ENCODE peak calls at places on chromosomes 12 and 14, in ten cellular contexts. Y is glutamatergic neuron, H is AG04450, W is fibroblast of pulmonary artery, F is endothelial cell, A is fibroblast of lung, P is dorsolateral prefrontal cortex, V is IMR-90, B is PC-3, I is DND-41. G is an unnamed sample.

GRCh38 chr14:63848890-63849289 is 3.9 kb upstream of the SYNE2 start:
- DNase-seq in Y (no peak), H (no peak), W (peak; percentile 46), F (no peak), A (no peak), P (no peak), V (no peak), B (no peak), I (no peak), G (no peak)

GRCh38 chr12:4269279-4269991 is 4.1 kb upstream of the CCND2 start:
- DNase-seq in Y (peak; percentile 83), H (no peak), W (peak; percentile 70), F (peak; percentile 86), A (peak; percentile 71), P (no peak), V (peak; percentile 29), B (no peak), I (peak; percentile 90), G (no peak)

GRCh38 chr12:101968770-101969169 is 91.4 kb downstream of the DRAM1 start:
- DNase-seq in Y (no peak), H (no peak), W (no peak), F (no peak), A (no peak), P (no peak), V (no peak), B (no peak), I (no peak), G (no peak)

GRCh38 chr12:124217508-124217981 is 77.3 kb upstream of the RFLNA start:
- DNase-seq in Y (no peak), H (no peak), W (no peak), F (no peak), A (no peak), P (no peak), V (no peak), B (no peak), I (no peak), G (no peak)

GRCh38 chr12:9711664-9712063 is 21.2 kb downstream of the CLECL1 start:
- DNase-seq in Y (no peak), H (no peak), W (no peak), F (no peak), A (no peak), P (no peak), V (peak; percentile 16), B (no peak), I (no peak), G (no peak)

GRCh38 chr14:96512602-96513397 is 10.6 kb downstream of the PAPOLA start:
- DNase-seq in Y (no peak), H (no peak), W (no peak), F (no peak), A (no peak), P (no peak), V (no peak), B (no peak), I (no peak), G (no peak)

GRCh38 chr14:98548071-98548686 is 723.8 kb downstream of the BCL11B start:
- DNase-seq in Y (no peak), H (no peak), W (no peak), F (no peak), A (no peak), P (no peak), V (no peak), B (no peak), I (no peak), G (no peak)

GRCh38 chr14:93120952-93121834 is 5.5 kb upstream of the ITPK1 start:
- DNase-seq in Y (no peak), H (no peak), W (no peak), F (no peak), A (no peak), P (no peak), V (no peak), B (no peak), I (no peak), G (no peak)

DNA sequence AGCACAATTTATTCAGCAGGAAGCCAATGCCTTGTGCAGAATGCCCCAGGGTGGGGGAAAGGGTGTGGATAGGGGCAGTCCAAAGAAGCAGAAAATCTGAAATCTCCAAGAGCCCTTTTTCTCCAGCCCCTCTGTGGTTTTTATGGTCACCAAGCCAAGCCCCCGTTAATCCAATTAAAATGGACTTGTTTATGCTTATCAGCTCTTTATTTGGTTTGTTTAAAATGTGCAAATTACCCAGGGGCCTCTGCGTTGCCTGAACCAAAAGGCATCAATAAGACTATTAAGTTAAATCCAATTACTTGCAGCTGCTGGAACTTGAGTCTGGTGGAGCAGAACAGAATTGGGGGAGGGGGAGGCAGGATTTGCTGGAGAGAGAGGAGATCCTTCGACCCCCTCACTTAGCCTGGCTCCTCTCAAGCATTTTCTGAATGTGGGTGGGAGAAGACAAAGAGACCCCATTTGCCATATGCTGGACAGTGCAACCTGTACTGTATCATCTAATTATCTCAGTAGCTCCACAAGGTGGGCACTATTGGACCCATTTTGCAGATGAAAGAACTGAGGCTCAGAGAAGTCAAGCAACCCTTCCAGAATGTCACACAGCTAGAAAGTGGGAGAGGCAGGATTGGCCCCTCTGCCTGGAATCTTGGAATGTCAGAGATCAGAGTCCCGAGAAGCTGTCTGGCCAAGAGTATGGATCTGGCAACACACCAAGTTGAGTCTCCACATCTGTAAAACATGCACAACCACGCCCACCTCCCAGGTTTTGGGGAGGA is 67.0 kb downstream of the CMKLR1 start:
- DNase-seq in Y (no peak), H (no peak), W (no peak), F (no peak), A (no peak), P (no peak), V (no peak), B (no peak), I (no peak), G (no peak)
- TF ChIP-seq CTCF in Y (no peak), H (no peak), W (no peak), F (no peak), A (no peak), P (no peak), V (no peak), B (no peak), I (no peak), G (no peak)

DNA sequence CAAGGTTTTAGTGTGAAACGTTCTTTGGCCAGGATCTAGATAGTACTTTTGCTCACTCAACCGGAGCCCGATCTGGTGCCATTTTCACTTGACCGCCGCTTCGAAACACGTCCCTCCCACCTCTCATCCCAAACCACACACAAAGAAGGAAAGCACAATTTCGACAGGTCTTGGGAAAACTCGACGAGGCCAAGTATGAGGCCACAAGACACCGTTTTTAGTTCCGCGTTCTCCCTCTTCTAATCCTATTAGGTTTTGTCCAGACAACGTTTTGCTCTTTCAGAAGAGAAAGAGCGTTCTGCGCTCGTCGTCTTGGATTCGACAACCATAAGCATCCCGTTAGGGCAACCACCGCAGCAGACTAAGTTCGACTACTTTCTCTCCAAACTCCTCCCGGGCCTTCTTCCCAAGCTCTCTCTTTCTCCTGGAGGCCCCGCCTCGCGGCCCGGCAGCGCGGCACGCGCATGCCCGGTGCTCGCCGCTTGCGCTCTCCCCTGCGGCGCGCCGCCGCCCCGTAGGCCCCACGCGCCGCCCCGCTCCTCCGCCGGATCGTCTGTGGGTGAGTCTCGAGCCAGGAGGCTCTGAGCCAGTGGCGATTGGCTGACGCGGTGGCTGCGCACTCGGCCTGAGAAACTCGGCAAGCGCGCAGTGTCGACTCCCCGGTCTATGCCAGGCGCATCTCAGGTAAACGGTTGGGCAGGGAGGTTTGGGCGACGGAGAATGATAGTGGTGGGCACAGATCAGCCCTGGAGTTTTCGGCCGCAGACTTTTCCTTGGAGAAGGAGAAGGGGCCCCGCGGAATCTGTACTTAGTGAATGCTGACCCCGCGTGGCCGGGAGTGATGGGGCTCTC is at the start of gene MIPOL1:
- DNase-seq in Y (peak; percentile 73), H (peak; percentile 69), W (peak; percentile 91), F (peak; percentile 77), A (peak; percentile 92), P (peak; percentile 59), V (peak; percentile 90), B (peak; percentile 93), I (no peak), G (peak; percentile 46)
- TF ChIP-seq CTCF in Y (no peak), H (peak; percentile 41), W (peak; percentile 28), F (no peak), A (peak; percentile 28), P (peak; percentile 46), V (peak; percentile 43), B (peak; percentile 67), I (no peak), G (peak; percentile 31)

GRCh38 chr12:46265102-46265501 is 3.7 kb downstream of the SLC38A1 start:
- DNase-seq in Y (no peak), H (no peak), W (no peak), F (no peak), A (no peak), P (no peak), V (no peak), B (no peak), I (no peak), G (no peak)

GRCh38 chr12:46261658-46262057 is 7.2 kb downstream of the SLC38A1 start:
- DNase-seq in Y (no peak), H (no peak), W (peak; percentile 16), F (no peak), A (no peak), P (no peak), V (no peak), B (peak; percentile 43), I (no peak), G (no peak)

GRCh38 chr12:46264057-46264456 is 4.8 kb downstream of the SLC38A1 start:
- DNase-seq in Y (no peak), H (no peak), W (peak; percentile 50), F (no peak), A (peak; percentile 40), P (no peak), V (peak; percentile 73), B (no peak), I (no peak), G (no peak)

GRCh38 chr12:46265734-46266133 is 3.1 kb downstream of the SLC38A1 start:
- DNase-seq in Y (no peak), H (no peak), W (no peak), F (no peak), A (no peak), P (no peak), V (no peak), B (no peak), I (no peak), G (no peak)

DNA sequence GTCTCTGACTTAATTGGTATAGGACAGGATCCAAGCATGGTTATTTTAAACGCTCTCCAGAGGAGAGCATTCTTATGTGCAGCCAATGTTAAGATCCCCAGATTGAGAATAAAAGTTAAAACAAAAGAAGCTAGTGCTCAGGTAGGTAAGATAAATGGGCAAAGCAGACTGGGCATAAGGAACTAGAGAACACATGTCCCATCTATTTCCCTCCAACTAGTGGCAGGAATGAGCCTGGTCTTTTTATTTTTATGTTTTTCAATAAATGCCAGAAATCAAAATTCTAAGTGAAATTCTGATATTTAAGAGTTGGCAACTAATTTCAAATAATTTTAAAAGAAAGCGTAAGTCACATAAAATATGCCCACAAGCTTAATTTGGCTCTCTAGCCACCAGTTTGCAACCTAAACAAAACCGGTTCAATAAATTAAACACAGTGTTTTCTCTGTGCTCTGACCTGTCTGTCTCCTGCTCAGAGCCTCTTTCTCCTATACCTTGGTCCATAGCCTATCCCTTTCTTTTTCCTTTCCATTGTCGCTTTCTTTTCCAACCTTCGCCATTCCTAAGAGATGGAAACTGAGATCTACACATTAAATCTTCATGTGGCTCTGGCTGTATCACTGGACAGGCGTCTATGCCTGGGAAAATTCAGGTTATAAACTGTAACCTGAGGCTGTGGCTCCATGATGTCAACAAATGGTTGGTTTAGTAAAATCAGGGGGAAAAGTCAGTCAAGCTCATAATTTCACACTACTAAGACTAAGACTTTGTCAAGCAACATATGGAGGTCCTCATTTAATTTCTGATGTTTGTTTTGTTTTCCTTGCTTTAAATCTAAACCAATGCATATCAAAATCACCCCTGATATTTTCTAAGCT is 5.5 kb downstream of the SLC38A1 start:
- DNase-seq in Y (no peak), H (no peak), W (no peak), F (no peak), A (peak; percentile 6), P (no peak), V (no peak), B (no peak), I (no peak), G (no peak)
- TF ChIP-seq CTCF in Y (peak; percentile 47), H (peak; percentile 40), W (peak; percentile 36), F (peak; percentile 31), A (peak; percentile 9), P (no peak), V (peak; percentile 29), B (peak; percentile 52), I (no peak), G (no peak)

DNA sequence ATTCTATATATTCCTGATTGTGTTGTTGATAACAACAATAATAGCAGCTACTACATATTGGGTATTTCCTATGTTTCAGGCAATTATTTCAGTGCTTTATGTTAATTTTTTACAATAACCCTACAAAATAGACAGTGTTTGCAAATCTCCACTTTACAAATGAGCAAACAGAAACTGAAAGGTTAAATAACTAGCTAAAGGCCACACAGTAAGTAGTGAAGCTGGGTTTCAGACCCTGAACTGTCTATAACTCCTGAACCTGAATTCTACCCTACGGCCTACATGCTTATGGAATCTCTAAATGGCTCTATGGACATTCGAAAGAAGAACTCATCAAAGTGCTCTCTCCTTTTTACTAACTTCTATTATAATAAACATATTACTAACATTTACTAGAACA is 19.7 kb upstream of the NUDT4 start:
- DNase-seq in Y (no peak), H (no peak), W (no peak), F (no peak), A (no peak), P (no peak), V (no peak), B (no peak), I (no peak), G (no peak)
- TF ChIP-seq CTCF in Y (no peak), H (no peak), W (no peak), F (no peak), A (no peak), P (no peak), V (no peak), B (no peak), I (no peak), G (no peak)

G was measured in D721Med.